ENCODE peak calls at places on chromosomes 16 and 17, in four cellular contexts. One of them, this sample, is unnamed.

GRCh38 chr16:64311241-64311640 is 810.6 kb downstream of the CDH11 start:
- DNase-seq in HuH-7: no peak
- DNase-seq in heart left ventricle: no peak
- DNase-seq in ascending aorta: no peak
- DNase-seq in this sample: no peak

GRCh38 chr17:72104164-72104862 is 16.5 kb upstream of the SOX9 start:
- DNase-seq in HuH-7: no peak
- DNase-seq in heart left ventricle: peak
- DNase-seq in ascending aorta: no peak
- DNase-seq in this sample: no peak

GRCh38 chr17:38879878-38880727 is 10.2 kb downstream of the LASP1 start:
- DNase-seq in HuH-7: no peak
- DNase-seq in heart left ventricle: peak
- DNase-seq in ascending aorta: no peak
- DNase-seq in this sample: peak

GRCh38 chr16:48592839-48593429 is 17.0 kb downstream of the N4BP1 start:
- DNase-seq in HuH-7: no peak
- DNase-seq in heart left ventricle: no peak
- DNase-seq in ascending aorta: no peak
- DNase-seq in this sample: peak

GRCh38 chr17:33874617-33875060 is 380.4 kb upstream of the CCL2 start:
- DNase-seq in HuH-7: no peak
- DNase-seq in heart left ventricle: no peak
- DNase-seq in ascending aorta: no peak
- DNase-seq in this sample: no peak

GRCh38 chr17:10729334-10730193 is at the start of gene TMEM220:
- DNase-seq in HuH-7: peak
- DNase-seq in heart left ventricle: peak
- DNase-seq in ascending aorta: peak
- DNase-seq in this sample: peak

GRCh38 chr16:49822649-49823370 is 33.1 kb downstream of the ZNF423 start:
- DNase-seq in HuH-7: no peak
- DNase-seq in heart left ventricle: no peak
- DNase-seq in ascending aorta: no peak
- DNase-seq in this sample: no peak

GRCh38 chr16:77290451-77291110 is 91.4 kb downstream of the SYCE1L start:
- DNase-seq in HuH-7: no peak
- DNase-seq in heart left ventricle: no peak
- DNase-seq in ascending aorta: no peak
- DNase-seq in this sample: peak

GRCh38 chr17:80539022-80539421 is 5.6 kb upstream of the RPTOR start:
- DNase-seq in HuH-7: no peak
- DNase-seq in heart left ventricle: no peak
- DNase-seq in ascending aorta: no peak
- DNase-seq in this sample: no peak

GRCh38 chr17:4782652-4783051 is 3.5 kb downstream of the VMO1 start:
- DNase-seq in HuH-7: no peak
- DNase-seq in heart left ventricle: no peak
- DNase-seq in ascending aorta: no peak
- DNase-seq in this sample: no peak

GRCh38 chr16:11094075-11094593 is 149.8 kb downstream of the CLEC16A start:
- DNase-seq in HuH-7: no peak
- DNase-seq in heart left ventricle: peak
- DNase-seq in ascending aorta: no peak
- DNase-seq in this sample: peak

GRCh38 chr17:57009737-57010445 is 32.0 kb downstream of the SCPEP1 start:
- DNase-seq in HuH-7: peak
- DNase-seq in heart left ventricle: peak
- DNase-seq in ascending aorta: no peak
- DNase-seq in this sample: peak

GRCh38 chr16:81817789-81818304 is 38.8 kb downstream of the PLCG2 start:
- DNase-seq in HuH-7: no peak
- DNase-seq in heart left ventricle: no peak
- DNase-seq in ascending aorta: no peak
- DNase-seq in this sample: no peak

GRCh38 chr16:35174006-35174405 is 1714.6 kb downstream of the TP53TG3F start:
- DNase-seq in HuH-7: no peak
- DNase-seq in heart left ventricle: no peak
- DNase-seq in ascending aorta: no peak
- DNase-seq in this sample: no peak

GRCh38 chr16:63745456-63745855 is 1376.4 kb downstream of the CDH11 start:
- DNase-seq in HuH-7: no peak
- DNase-seq in heart left ventricle: no peak
- DNase-seq in ascending aorta: no peak
- DNase-seq in this sample: no peak

GRCh38 chr17:76820523-76820922 is 47.7 kb upstream of the MGAT5B start:
- DNase-seq in HuH-7: no peak
- DNase-seq in heart left ventricle: no peak
- DNase-seq in ascending aorta: no peak
- DNase-seq in this sample: no peak